ENCODE peak calls at places on chromosomes 7 and 10, in nine cellular contexts. J, C, H, P, G, N, K, A and Q are unnamed samples.

GRCh38 chr7:129535896-129536295 is 33.6 kb downstream of the SMKR1 start:
- DNase-seq in J (no peak), C (no peak), H (no peak), P (no peak), G (no peak), N (no peak), K (no peak), A (no peak), Q (no peak)

GRCh38 chr7:142915315-142915714 is 18.2 kb downstream of the TRPV5 start:
- DNase-seq in J (no peak), C (no peak), H (no peak), P (no peak), G (no peak), N (no peak), K (no peak), A (no peak), Q (no peak)

GRCh38 chr10:99993994-99994689 is 15.6 kb downstream of the DNMBP start:
- DNase-seq in J (peak; percentile 41), C (peak; percentile 25), H (no peak), P (peak; percentile 88), G (no peak), N (peak; percentile 76), K (no peak), A (no peak), Q (no peak)

GRCh38 chr10:15169555-15170407 is 1.3 kb upstream of the NMT2 start:
- DNase-seq in J (no peak), C (no peak), H (no peak), P (peak; percentile 58), G (no peak), N (no peak), K (no peak), A (no peak), Q (no peak)

GRCh38 chr10:129466703-129467345 is at the start of gene MGMT:
- DNase-seq in J (peak; percentile 95), C (peak; percentile 97), H (peak; percentile 5), P (peak; percentile 99), G (peak; percentile 62), N (peak; percentile 96), K (peak; percentile 73), A (peak; percentile 93), Q (peak; percentile 93)

GRCh38 chr10:57694956-57695605 is 572.6 kb downstream of the IPMK start:
- DNase-seq in J (no peak), C (no peak), H (no peak), P (no peak), G (no peak), N (no peak), K (peak; percentile 14), A (no peak), Q (no peak)

GRCh38 chr10:69337312-69338132 is 59.2 kb downstream of the HK1 start:
- DNase-seq in J (peak; percentile 59), C (peak; percentile 65), H (no peak), P (peak; percentile 73), G (no peak), N (peak; percentile 82), K (peak; percentile 95), A (peak; percentile 84), Q (peak; percentile 87)

GRCh38 chr7:98396768-98397167 is 4.1 kb downstream of the BAIAP2L1 start:
- DNase-seq in J (no peak), C (no peak), H (no peak), P (peak; percentile 14), G (no peak), N (no peak), K (no peak), A (no peak), Q (no peak)

GRCh38 chr7:96441551-96442104 is 119.7 kb upstream of the SLC25A13 start:
- DNase-seq in J (no peak), C (no peak), H (no peak), P (no peak), G (no peak), N (no peak), K (no peak), A (no peak), Q (no peak)

GRCh38 chr10:75743231-75743864 is 311.9 kb downstream of the LRMDA start:
- DNase-seq in J (no peak), C (no peak), H (no peak), P (no peak), G (no peak), N (no peak), K (no peak), A (no peak), Q (no peak)
- H3K4me1 ChIP-seq in J (no peaks in the 10 kb centered on the region), C (no peaks in the 10 kb centered on the region), H (no peaks in the 10 kb centered on the region), P (no peaks in the 10 kb centered on the region), G (peaks cover 3% of the 10 kb centered on the region), N (no peaks in the 10 kb centered on the region), K (no peaks in the 10 kb centered on the region), A (no peaks in the 10 kb centered on the region), Q (no peaks in the 10 kb centered on the region)

DNA sequence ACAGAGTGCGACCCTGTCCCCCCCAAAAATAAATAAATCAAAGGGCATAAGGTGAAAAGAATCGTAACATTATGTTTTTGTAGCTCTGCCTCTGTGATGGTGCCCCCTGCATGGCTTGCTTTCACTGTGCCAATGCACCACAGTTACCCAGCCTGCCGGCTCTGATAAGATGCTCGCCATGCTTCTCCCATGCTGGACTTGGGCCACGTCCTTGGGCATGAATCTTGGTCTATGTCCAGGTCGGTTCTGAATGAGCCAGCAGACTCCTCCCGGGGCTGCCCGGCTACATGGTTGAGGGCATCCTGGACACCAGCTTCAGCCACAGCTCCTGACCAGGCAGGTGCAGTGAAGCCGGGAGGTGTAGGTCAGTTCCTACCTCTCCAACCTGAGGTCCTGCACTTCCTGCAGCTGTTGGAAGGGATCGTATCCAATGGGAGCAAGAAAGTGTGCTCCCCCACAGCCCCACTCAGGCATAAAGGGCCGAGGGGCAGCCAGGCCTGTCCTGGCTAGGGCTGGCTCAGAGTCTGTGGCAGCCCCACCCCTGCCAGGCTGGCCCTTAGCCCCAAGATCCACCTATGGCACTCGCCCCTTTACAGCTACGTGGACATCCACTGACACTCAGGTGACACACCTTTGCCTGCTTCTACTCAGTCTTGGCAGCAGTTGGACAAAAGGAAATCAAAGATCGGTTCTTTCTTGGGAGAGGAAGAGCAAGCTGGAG is 34.1 kb downstream of the CHST3 start:
- DNase-seq in J (no peak), C (peak; percentile 76), H (no peak), P (peak; percentile 23), G (no peak), N (peak; percentile 84), K (no peak), A (no peak), Q (no peak)
- H3K4me1 ChIP-seq in J (peaks cover 28% of the 10 kb centered on the region), C (peaks cover 78% of the 10 kb centered on the region), H (peaks cover 60% of the 10 kb centered on the region), P (peaks cover 31% of the 10 kb centered on the region), G (peaks cover 37% of the 10 kb centered on the region), N (peaks cover 76% of the 10 kb centered on the region), K (peaks cover 45% of the 10 kb centered on the region), A (peaks cover 2% of the 10 kb centered on the region), Q (peaks cover 56% of the 10 kb centered on the region)

GRCh38 chr10:88253622-88254021 is 329.5 kb downstream of the RNLS start:
- DNase-seq in J (no peak), C (no peak), H (no peak), P (no peak), G (no peak), N (no peak), K (no peak), A (no peak), Q (no peak)

GRCh38 chr10:88254091-88254490 is 329.0 kb downstream of the RNLS start:
- DNase-seq in J (no peak), C (no peak), H (peak; percentile 51), P (no peak), G (peak; percentile 61), N (no peak), K (peak; percentile 89), A (no peak), Q (peak; percentile 74)

GRCh38 chr10:88256013-88256680 is 327.0 kb downstream of the RNLS start:
- DNase-seq in J (no peak), C (peak; percentile 73), H (no peak), P (no peak), G (no peak), N (peak; percentile 73), K (no peak), A (no peak), Q (no peak)

GRCh38 chr10:88249450-88249849 is 333.7 kb downstream of the RNLS start:
- DNase-seq in J (no peak), C (no peak), H (no peak), P (no peak), G (peak; percentile 11), N (no peak), K (peak; percentile 37), A (no peak), Q (no peak)

DNA sequence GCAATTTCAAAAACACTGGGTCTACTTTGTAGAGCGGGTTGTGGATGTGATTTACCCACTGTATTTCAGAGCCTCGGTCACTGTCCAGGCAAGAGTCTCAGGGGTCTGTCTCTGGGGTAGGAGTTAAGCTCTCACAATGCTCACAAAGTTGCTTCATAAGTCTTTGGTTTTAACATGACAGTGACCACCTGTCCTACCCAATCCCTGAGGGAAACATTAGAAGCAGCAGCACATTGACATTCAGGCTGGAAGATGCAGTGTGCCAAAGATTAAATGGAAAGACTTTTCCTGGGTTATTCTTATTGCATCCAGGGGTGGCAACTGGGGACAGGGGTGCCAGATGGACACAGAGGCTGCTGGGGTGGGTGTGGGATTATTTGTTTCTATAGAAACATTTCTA is 330.0 kb downstream of the RNLS start:
- DNase-seq in J (no peak), C (no peak), H (no peak), P (no peak), G (no peak), N (no peak), K (no peak), A (no peak), Q (no peak)
- H3K4me1 ChIP-seq in J (no peaks in the 10 kb centered on the region), C (peaks cover 23% of the 10 kb centered on the region), H (peaks cover 13% of the 10 kb centered on the region), P (peaks cover 11% of the 10 kb centered on the region), G (peaks cover 19% of the 10 kb centered on the region), N (peaks cover 30% of the 10 kb centered on the region), K (peaks cover 18% of the 10 kb centered on the region), A (no peaks in the 10 kb centered on the region), Q (peaks cover 15% of the 10 kb centered on the region)

GRCh38 chr7:80916770-80917681 is 1.8 kb downstream of the SEMA3C start:
- DNase-seq in J (no peak), C (no peak), H (peak; percentile 96), P (peak; percentile 65), G (peak; percentile 81), N (no peak), K (peak; percentile 92), A (no peak), Q (no peak)
- H3K4me1 ChIP-seq in J (no peaks in the 10 kb centered on the region), C (peaks cover 29% of the 10 kb centered on the region), H (peaks cover 51% of the 10 kb centered on the region), P (peaks cover 13% of the 10 kb centered on the region), G (peaks cover 58% of the 10 kb centered on the region), N (peaks cover 23% of the 10 kb centered on the region), K (peaks cover 35% of the 10 kb centered on the region), A (peaks cover 11% of the 10 kb centered on the region), Q (peaks cover 65% of the 10 kb centered on the region)

GRCh38 chr10:77406764-77407430 is 230.7 kb downstream of the KCNMA1 start:
- DNase-seq in J (no peak), C (no peak), H (no peak), P (no peak), G (no peak), N (no peak), K (no peak), A (no peak), Q (no peak)
- H3K4me1 ChIP-seq in J (no peaks in the 10 kb centered on the region), C (no peaks in the 10 kb centered on the region), H (peaks cover 52% of the 10 kb centered on the region), P (peaks cover 9% of the 10 kb centered on the region), G (peaks cover 18% of the 10 kb centered on the region), N (peaks cover 64% of the 10 kb centered on the region), K (peaks cover 39% of the 10 kb centered on the region), A (no peaks in the 10 kb centered on the region), Q (peaks cover 12% of the 10 kb centered on the region)